ENCODE peak calls at places on chromosomes 2 and 18, in nine cellular contexts. R, A, C, D, K, P, Q, S and Y are unnamed samples.

GRCh38 chr18:76351961-76352581 is 143.0 kb downstream of the ZNF516 start:
- DNase-seq in R (no peak), A (no peak), C (no peak), D (peak; percentile 41), K (peak; percentile 13), P (no peak), Q (peak; percentile 91), S (no peak), Y (peak; percentile 77)

GRCh38 chr18:36532394-36532793 is 234.9 kb downstream of the FHOD3 start:
- DNase-seq in R (no peak), A (no peak), C (no peak), D (no peak), K (no peak), P (no peak), Q (peak; percentile 88), S (no peak), Y (no peak)

GRCh38 chr2:64328415-64328722 is 125.6 kb upstream of the LGALSL start:
- DNase-seq in R (no peak), A (no peak), C (no peak), D (no peak), K (no peak), P (no peak), Q (no peak), S (no peak), Y (no peak)

GRCh38 chr2:15337996-15338666 is 223.0 kb downstream of the NBAS start:
- DNase-seq in R (no peak), A (no peak), C (no peak), D (no peak), K (no peak), P (no peak), Q (no peak), S (no peak), Y (no peak)

GRCh38 chr2:6685447-6685846 is 180.3 kb downstream of the CMPK2 start:
- DNase-seq in R (no peak), A (no peak), C (no peak), D (no peak), K (no peak), P (no peak), Q (no peak), S (no peak), Y (no peak)

GRCh38 chr2:42878581-42878980 is 86.2 kb upstream of the HAAO start:
- DNase-seq in R (no peak), A (no peak), C (no peak), D (no peak), K (no peak), P (no peak), Q (peak; percentile 80), S (no peak), Y (no peak)

GRCh38 chr18:4468515-4468914 is 13.4 kb upstream of the DLGAP1 start:
- DNase-seq in R (no peak), A (no peak), C (no peak), D (no peak), K (no peak), P (no peak), Q (no peak), S (no peak), Y (no peak)

GRCh38 chr2:119721043-119721442 is 38.7 kb upstream of the PTPN4 start:
- DNase-seq in R (no peak), A (no peak), C (no peak), D (no peak), K (no peak), P (no peak), Q (no peak), S (no peak), Y (no peak)

GRCh38 chr2:142217804-142218203 is 87.0 kb upstream of the LRP1B start:
- DNase-seq in R (no peak), A (no peak), C (no peak), D (no peak), K (no peak), P (no peak), Q (peak; percentile 0), S (no peak), Y (no peak)

GRCh38 chr18:9914584-9915290 is 921 bp downstream of the VAPA start:
- DNase-seq in R (peak; percentile 81), A (peak; percentile 55), C (peak; percentile 83), D (peak; percentile 84), K (peak; percentile 91), P (peak; percentile 95), Q (peak; percentile 91), S (peak; percentile 72), Y (peak; percentile 89)

GRCh38 chr2:182522428-182522896 is 95.6 kb upstream of the PDE1A start:
- DNase-seq in R (no peak), A (peak; percentile 49), C (no peak), D (no peak), K (no peak), P (no peak), Q (peak; percentile 17), S (no peak), Y (no peak)

DNA sequence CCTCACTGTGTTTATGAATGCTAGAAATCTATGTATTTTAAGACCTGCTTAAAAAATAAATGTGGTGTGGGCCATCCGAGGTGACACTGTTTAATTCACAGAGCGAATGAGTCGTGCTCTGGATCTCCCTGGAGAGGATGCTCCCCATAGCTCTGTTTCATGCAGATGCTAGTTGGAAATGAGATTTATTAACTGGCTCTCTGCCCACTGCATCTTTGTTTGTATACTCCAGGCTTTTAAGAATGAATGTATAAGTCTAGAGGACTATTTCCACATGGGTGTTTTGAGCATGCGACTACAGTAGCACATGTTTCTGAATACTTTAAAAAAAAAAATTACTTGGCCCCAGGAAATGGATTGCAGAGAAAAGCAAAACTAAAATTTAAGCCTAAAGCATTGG is 3.9 kb downstream of the MAPRE2 start:
- DNase-seq in R (no peak), A (no peak), C (no peak), D (no peak), K (no peak), P (no peak), Q (peak; percentile 50), S (no peak), Y (no peak)
- H3K27ac ChIP-seq in R (no peak overlapping the region), A (no peak overlapping the region), C (peak overlapping the region; percentile 26), D (no peak overlapping the region), K (no peak overlapping the region), P (peak overlapping the region; percentile 45), Q (no peak overlapping the region), S (no peak overlapping the region), Y (peak overlapping the region; percentile 0)

DNA sequence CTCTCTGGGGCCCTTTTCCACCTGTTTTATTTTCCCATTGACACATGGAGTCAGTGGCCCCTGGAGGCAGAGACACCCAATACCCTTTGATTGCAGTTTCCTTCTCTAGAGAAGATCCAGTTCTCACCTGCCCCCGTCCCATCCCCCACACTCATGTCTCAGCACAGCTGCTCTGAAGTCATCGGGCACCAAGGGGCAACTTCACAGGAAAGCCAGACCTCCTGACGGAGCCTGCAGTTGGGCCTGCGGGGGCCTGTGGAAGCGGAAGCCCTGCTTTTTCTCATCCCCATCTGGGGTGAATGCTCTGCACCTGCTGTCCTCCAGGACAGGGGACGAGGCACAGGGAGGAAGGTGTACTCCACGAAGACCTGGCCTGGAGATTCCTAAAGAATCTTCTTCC is 308.3 kb upstream of the EPAS1 start:
- DNase-seq in R (no peak), A (no peak), C (no peak), D (no peak), K (no peak), P (no peak), Q (no peak), S (no peak), Y (no peak)
- H3K4me1 ChIP-seq in R (no peaks in the 10 kb centered on the region), A (no peaks in the 10 kb centered on the region), C (no peaks in the 10 kb centered on the region), D (peaks cover 15% of the 10 kb centered on the region), K (no peaks in the 10 kb centered on the region), P (peaks cover 27% of the 10 kb centered on the region), Q (peaks cover 23% of the 10 kb centered on the region), S (no peaks in the 10 kb centered on the region), Y (peaks cover 37% of the 10 kb centered on the region)

GRCh38 chr2:216350214-216350789 is 22.0 kb downstream of the MARCHF4 start:
- DNase-seq in R (peak; percentile 74), A (no peak), C (no peak), D (no peak), K (no peak), P (no peak), Q (peak; percentile 84), S (no peak), Y (no peak)
- H3K27ac ChIP-seq in R (no peak overlapping the region), A (no peak overlapping the region), C (no peak overlapping the region), D (no peak overlapping the region), K (no peak overlapping the region), P (no peak overlapping the region), Q (no peak overlapping the region), S (no peak overlapping the region), Y (no peak overlapping the region)

DNA sequence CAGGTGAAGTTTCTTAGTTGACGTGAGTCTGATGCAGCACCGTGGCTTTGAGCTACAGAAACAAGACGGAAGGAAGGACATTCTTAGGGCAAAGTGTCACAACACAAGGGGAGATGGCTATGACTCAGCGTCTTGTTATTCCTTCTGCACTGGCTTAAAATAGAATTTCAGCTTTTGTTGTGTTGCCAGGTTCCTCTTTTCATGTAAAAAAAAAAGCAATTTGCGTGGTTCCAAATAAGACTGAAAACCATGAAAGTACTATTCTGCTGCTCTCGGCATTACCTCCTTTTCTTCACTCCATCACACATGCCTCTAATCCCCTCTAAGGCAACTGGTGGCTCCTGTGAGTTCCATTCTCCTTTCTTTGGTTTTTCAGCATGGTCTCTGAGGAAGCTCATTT is 150.1 kb downstream of the ANTXR1 start:
- DNase-seq in R (no peak), A (no peak), C (no peak), D (no peak), K (peak; percentile 47), P (no peak), Q (peak; percentile 93), S (no peak), Y (peak; percentile 55)
- H3K4me1 ChIP-seq in R (no peaks in the 10 kb centered on the region), A (peaks cover 7% of the 10 kb centered on the region), C (peaks cover 7% of the 10 kb centered on the region), D (no peaks in the 10 kb centered on the region), K (peaks cover 22% of the 10 kb centered on the region), P (peaks cover 10% of the 10 kb centered on the region), Q (peaks cover 51% of the 10 kb centered on the region), S (no peaks in the 10 kb centered on the region), Y (peaks cover 35% of the 10 kb centered on the region)

GRCh38 chr2:138537170-138537915 is 35.8 kb downstream of the SPOPL start:
- DNase-seq in R (no peak), A (no peak), C (no peak), D (peak; percentile 49), K (no peak), P (no peak), Q (no peak), S (no peak), Y (no peak)
- H3K27ac ChIP-seq in R (no peak overlapping the region), A (peak overlapping the region; percentile 84), C (no peak overlapping the region), D (no peak overlapping the region), K (no peak overlapping the region), P (no peak overlapping the region), Q (no peak overlapping the region), S (no peak overlapping the region), Y (no peak overlapping the region)